ENCODE peak calls at places on chromosomes 3 and 15, in four cellular contexts. J is H9, Z is IMR-90, C is trophoblast cell. Q is an unnamed sample. For H3K79me1, the result is how much of the 10 kb centered on the place peaks cover.

GRCh38 chr3:4751057-4752051 is 227.9 kb upstream of the BHLHE40 start:
- DNase-seq in J (no peak), Z (peak), C (no peak), Q (peak)

GRCh38 chr15:74869726-74870407 is 3.3 kb downstream of the SCAMP2 start:
- DNase-seq in J (no peak), Z (peak), C (no peak), Q (no peak)

GRCh38 chr3:163891771-163892170 is 1186.5 kb downstream of the SI start:
- DNase-seq in J (no peak), Z (no peak), C (no peak), Q (no peak)

GRCh38 chr15:50017522-50017921 is 101.5 kb downstream of the ATP8B4 start:
- DNase-seq in J (no peak), Z (no peak), C (no peak), Q (no peak)

GRCh38 chr15:88877415-88877814 is 17.9 kb downstream of the HAPLN3 start:
- DNase-seq in J (no peak), Z (no peak), C (no peak), Q (no peak)

GRCh38 chr15:88108991-88109390 is 147.5 kb downstream of the NTRK3 start:
- DNase-seq in J (no peak), Z (no peak), C (no peak), Q (no peak)

GRCh38 chr3:101065962-101066361 is 72.7 kb upstream of the ABI3BP start:
- DNase-seq in J (no peak), Z (peak), C (no peak), Q (peak)

GRCh38 chr3:175898194-175898593 is 1039.1 kb downstream of the NAALADL2 start:
- DNase-seq in J (no peak), Z (no peak), C (peak), Q (no peak)

GRCh38 chr15:70437882-70438331 is 325.5 kb downstream of the UACA start:
- DNase-seq in J (peak), Z (no peak), C (peak), Q (peak)

GRCh38 chr15:55869660-55870059 is 123.8 kb downstream of the NEDD4 start:
- DNase-seq in J (no peak), Z (no peak), C (no peak), Q (no peak)

GRCh38 chr15:72758195-72758594 is 25.4 kb downstream of the ADPGK start:
- DNase-seq in J (no peak), Z (peak), C (no peak), Q (peak)

GRCh38 chr3:27195059-27195458 is 174.1 kb downstream of the NEK10 start:
- DNase-seq in J (no peak), Z (peak), C (no peak), Q (no peak)

GRCh38 chr15:101526890-101527289 is 37.4 kb upstream of the PCSK6 start:
- DNase-seq in J (no peak), Z (no peak), C (no peak), Q (no peak)

GRCh38 chr3:57557088-57557537 is 1.0 kb downstream of the PDE12 start:
- DNase-seq in J (peak), Z (peak), C (no peak), Q (peak)

GRCh38 chr3:42192334-42193200 is 73.4 kb downstream of the CCK start:
- DNase-seq in J (no peak), Z (peak), C (no peak), Q (no peak)

GRCh38 chr3:194276768-194277546 is 74.2 kb downstream of the CPN2 start:
- DNase-seq in J (peak), Z (peak), C (no peak), Q (no peak)

GRCh38 chr3:165954171-165954570 is 116.9 kb upstream of the BCHE start:
- DNase-seq in J (no peak), Z (no peak), C (no peak), Q (no peak)

GRCh38 chr3:89572261-89572660 is 464.8 kb downstream of the EPHA3 start:
- DNase-seq in J (no peak), Z (peak), C (no peak), Q (no peak)

GRCh38 chr3:140377644-140378043 is 300.2 kb upstream of the TRIM42 start:
- DNase-seq in J (no peak), Z (no peak), C (no peak), Q (no peak)

GRCh38 chr3:132553811-132554210 is 43.3 kb upstream of the ACKR4 start:
- DNase-seq in J (no peak), Z (no peak), C (no peak), Q (no peak)

GRCh38 chr3:32045091-32045964 is 61.1 kb upstream of the GPD1L start:
- DNase-seq in J (peak), Z (peak), C (no peak), Q (peak)

GRCh38 chr15:42147431-42147735 is 9.1 kb downstream of the PLA2G4F start:
- DNase-seq in J (peak), Z (no peak), C (no peak), Q (no peak)

GRCh38 chr3:169534439-169534838 is 129.1 kb downstream of the MECOM start:
- DNase-seq in J (no peak), Z (no peak), C (no peak), Q (no peak)

GRCh38 chr3:172514678-172515077 is 8.6 kb downstream of the TNFSF10 start:
- DNase-seq in J (no peak), Z (no peak), C (no peak), Q (peak)

GRCh38 chr15:67945951-67946700 is 106.3 kb upstream of the RNU6-1 start:
- DNase-seq in J (peak), Z (peak), C (peak), Q (peak)

GRCh38 chr3:44923634-44924033 is 49.2 kb downstream of the TGM4 start:
- DNase-seq in J (no peak), Z (no peak), C (no peak), Q (no peak)

GRCh38 chr3:4681301-4681700 is 188.2 kb downstream of the ITPR1 start:
- DNase-seq in J (no peak), Z (no peak), C (no peak), Q (no peak)

GRCh38 chr3:148643389-148643840 is 54.3 kb upstream of the AGTR1 start:
- DNase-seq in J (no peak), Z (peak), C (peak), Q (peak)

GRCh38 chr15:39362832-39363561 is 217.9 kb upstream of the THBS1 start:
- DNase-seq in J (no peak), Z (peak), C (no peak), Q (no peak)

GRCh38 chr3:133933097-133934024 is 37.7 kb upstream of the RAB6B start:
- DNase-seq in J (peak), Z (no peak), C (no peak), Q (no peak)

GRCh38 chr3:88003115-88003755 is 55.6 kb downstream of the CGGBP1 start:
- DNase-seq in J (no peak), Z (peak), C (no peak), Q (peak)

DNA sequence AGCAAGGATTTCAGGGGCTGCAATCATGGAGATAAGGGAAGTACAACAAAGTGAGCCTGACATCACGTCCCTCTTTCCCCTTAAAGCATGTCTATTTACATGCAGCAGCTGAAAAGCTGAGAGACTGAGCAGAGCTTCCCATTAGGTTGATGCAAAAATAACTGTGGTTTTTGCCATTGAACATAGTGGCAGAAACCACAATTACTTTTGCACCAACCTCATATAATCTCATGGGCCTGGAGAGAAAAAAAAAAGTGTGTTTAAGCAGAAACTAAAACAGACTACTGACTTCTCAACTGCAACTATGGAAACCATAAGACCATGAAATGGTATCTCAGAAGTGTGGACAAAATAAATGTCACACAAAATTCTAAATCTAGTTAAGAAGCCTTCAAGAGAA is 48.2 kb downstream of the CCDC12 start:
- DNase-seq in J (no peak), Z (no peak), C (no peak), Q (no peak)
- H3K79me1 ChIP-seq in J (under half), Z (under half), C (under half), Q (under half)

GRCh38 chr3:48585411-48585810 is 9.7 kb downstream of the COL7A1 start:
- DNase-seq in J (no peak), Z (no peak), C (no peak), Q (no peak)
- H3K79me1 ChIP-seq in J (under half), Z (under half), C (under half), Q (under half)

GRCh38 chr15:85773916-85774315 is 20.8 kb downstream of the KLHL25 start:
- DNase-seq in J (no peak), Z (no peak), C (no peak), Q (no peak)
- H3K79me1 ChIP-seq in J (under half), Z (under half), C (under half), Q (half or more)

GRCh38 chr15:78016860-78017259 is 60.7 kb downstream of the TBC1D2B start:
- DNase-seq in J (no peak), Z (no peak), C (no peak), Q (no peak)

GRCh38 chr15:78021761-78022160 is 55.8 kb downstream of the TBC1D2B start:
- DNase-seq in J (no peak), Z (no peak), C (no peak), Q (no peak)

GRCh38 chr15:78020007-78020406 is 57.5 kb downstream of the TBC1D2B start:
- DNase-seq in J (no peak), Z (no peak), C (no peak), Q (no peak)

GRCh38 chr15:78018968-78019644 is 58.4 kb downstream of the TBC1D2B start:
- DNase-seq in J (no peak), Z (no peak), C (no peak), Q (no peak)

GRCh38 chr15:78018445-78018844 is 59.1 kb downstream of the TBC1D2B start:
- DNase-seq in J (no peak), Z (no peak), C (no peak), Q (no peak)
- H3K79me1 ChIP-seq in J (under half), Z (under half), C (under half), Q (under half)

GRCh38 chr3:43540625-43541024 is 81.2 kb downstream of the ANO10 start:
- DNase-seq in J (no peak), Z (peak), C (no peak), Q (no peak)

GRCh38 chr3:43534676-43535075 is 87.1 kb downstream of the ANO10 start:
- DNase-seq in J (no peak), Z (no peak), C (no peak), Q (no peak)

GRCh38 chr3:43542328-43543043 is 79.3 kb downstream of the ANO10 start:
- DNase-seq in J (no peak), Z (no peak), C (no peak), Q (no peak)

GRCh38 chr3:43537206-43537605 is 84.6 kb downstream of the ANO10 start:
- DNase-seq in J (no peak), Z (no peak), C (no peak), Q (no peak)

GRCh38 chr3:43539321-43539720 is 82.5 kb downstream of the ANO10 start:
- DNase-seq in J (peak), Z (no peak), C (no peak), Q (peak)
- H3K79me1 ChIP-seq in J (under half), Z (under half), C (under half), Q (under half)

GRCh38 chr3:184096811-184097378 is at the start of gene HTR3E:
- DNase-seq in J (no peak), Z (no peak), C (no peak), Q (no peak)
- H3K79me1 ChIP-seq in J (under half), Z (under half), C (under half), Q (under half)

DNA sequence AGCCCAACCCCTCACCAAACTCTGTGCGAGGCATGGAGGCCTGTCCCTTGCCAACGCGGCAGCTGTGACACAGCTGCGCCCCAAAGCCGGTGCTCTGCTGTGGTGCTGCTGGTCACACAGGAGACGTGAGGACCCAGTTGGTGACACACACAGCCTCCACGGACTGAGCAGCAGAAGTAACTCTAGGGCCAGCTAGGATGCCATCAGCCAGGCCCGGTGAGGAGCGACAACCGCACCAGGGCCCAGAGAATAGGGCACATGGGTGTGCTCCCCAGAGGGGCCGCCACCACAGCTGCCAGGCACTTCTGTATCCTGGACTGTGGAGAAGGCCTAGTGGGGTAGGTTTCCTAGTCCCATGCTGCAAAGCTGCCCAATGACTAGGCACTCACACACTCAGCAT is 10.7 kb downstream of the ZXDC start:
- DNase-seq in J (no peak), Z (no peak), C (no peak), Q (no peak)
- H3K79me1 ChIP-seq in J (under half), Z (under half), C (under half), Q (under half)

GRCh38 chr3:12962292-12962691 is 110.9 kb downstream of the IQSEC1 start:
- DNase-seq in J (no peak), Z (no peak), C (no peak), Q (no peak)
- H3K79me1 ChIP-seq in J (under half), Z (under half), C (under half), Q (half or more)

GRCh38 chr3:66406186-66406585 is 94.6 kb downstream of the LRIG1 start:
- DNase-seq in J (no peak), Z (no peak), C (no peak), Q (no peak)
- H3K79me1 ChIP-seq in J (under half), Z (under half), C (under half), Q (under half)

Q was measured in mesendoderm.